ENCODE peak calls at places on chromosomes 4 and X, in ten cellular contexts. One of them, this sample, is unnamed.
A peak's percentile ranks its signal among the peaks of the same experiment; 100 is the strongest.

GRCh38 chrX:119095936-119096335 is 23.1 kb downstream of the CT47C1 start:
- DNase-seq in upper lobe of right lung: no peak
- DNase-seq in aorta: no peak
- DNase-seq in HCT116: no peak
- DNase-seq in lower lobe of right lung: no peak
- DNase-seq in prostate gland: no peak
- DNase-seq in heart left ventricle: no peak
- DNase-seq in GM12878: no peak
- DNase-seq in thyroid gland: no peak
- DNase-seq in CD4-positive, CD25-positive, alpha-beta regulatory T cell: no peak
- DNase-seq in this sample: no peak

GRCh38 chr4:118753096-118753495 is 67.9 kb downstream of the METTL14 start:
- DNase-seq in upper lobe of right lung: no peak
- DNase-seq in aorta: no peak
- DNase-seq in HCT116: no peak
- DNase-seq in lower lobe of right lung: no peak
- DNase-seq in prostate gland: no peak
- DNase-seq in heart left ventricle: no peak
- DNase-seq in GM12878: no peak
- DNase-seq in thyroid gland: no peak
- DNase-seq in CD4-positive, CD25-positive, alpha-beta regulatory T cell: no peak
- DNase-seq in this sample: no peak

GRCh38 chr4:185999207-185999606 is 69.7 kb upstream of the TLR3 start:
- DNase-seq in upper lobe of right lung: no peak
- DNase-seq in aorta: no peak
- DNase-seq in HCT116: no peak
- DNase-seq in lower lobe of right lung: no peak
- DNase-seq in prostate gland: peak; percentile 39
- DNase-seq in heart left ventricle: no peak
- DNase-seq in GM12878: no peak
- DNase-seq in thyroid gland: no peak
- DNase-seq in CD4-positive, CD25-positive, alpha-beta regulatory T cell: no peak
- DNase-seq in this sample: no peak

GRCh38 chr4:182809417-182810102 is 107.6 kb downstream of the DCTD start:
- DNase-seq in upper lobe of right lung: no peak
- DNase-seq in aorta: no peak
- DNase-seq in HCT116: peak; percentile 18
- DNase-seq in lower lobe of right lung: no peak
- DNase-seq in prostate gland: no peak
- DNase-seq in heart left ventricle: no peak
- DNase-seq in GM12878: no peak
- DNase-seq in thyroid gland: no peak
- DNase-seq in CD4-positive, CD25-positive, alpha-beta regulatory T cell: no peak
- DNase-seq in this sample: peak; percentile 15

GRCh38 chr4:115325836-115326235 is 212.4 kb upstream of the NDST4 start:
- DNase-seq in upper lobe of right lung: no peak
- DNase-seq in aorta: no peak
- DNase-seq in HCT116: no peak
- DNase-seq in lower lobe of right lung: no peak
- DNase-seq in prostate gland: no peak
- DNase-seq in heart left ventricle: no peak
- DNase-seq in GM12878: no peak
- DNase-seq in thyroid gland: no peak
- DNase-seq in CD4-positive, CD25-positive, alpha-beta regulatory T cell: no peak
- DNase-seq in this sample: no peak

GRCh38 chr4:13612569-13612968 is 15.0 kb downstream of the BOD1L1 start:
- DNase-seq in upper lobe of right lung: no peak
- DNase-seq in aorta: no peak
- DNase-seq in HCT116: no peak
- DNase-seq in lower lobe of right lung: no peak
- DNase-seq in prostate gland: no peak
- DNase-seq in heart left ventricle: no peak
- DNase-seq in GM12878: no peak
- DNase-seq in thyroid gland: no peak
- DNase-seq in CD4-positive, CD25-positive, alpha-beta regulatory T cell: no peak
- DNase-seq in this sample: no peak

GRCh38 chr4:110614173-110614948 is 8.5 kb downstream of the PITX2 start:
- DNase-seq in upper lobe of right lung: no peak
- DNase-seq in aorta: no peak
- DNase-seq in HCT116: no peak
- DNase-seq in lower lobe of right lung: no peak
- DNase-seq in prostate gland: no peak
- DNase-seq in heart left ventricle: no peak
- DNase-seq in GM12878: no peak
- DNase-seq in thyroid gland: no peak
- DNase-seq in CD4-positive, CD25-positive, alpha-beta regulatory T cell: no peak
- DNase-seq in this sample: no peak

GRCh38 chr4:101414496-101414895 is 67.2 kb upstream of the PPP3CA start:
- DNase-seq in upper lobe of right lung: no peak
- DNase-seq in aorta: no peak
- DNase-seq in HCT116: no peak
- DNase-seq in lower lobe of right lung: no peak
- DNase-seq in prostate gland: no peak
- DNase-seq in heart left ventricle: no peak
- DNase-seq in GM12878: no peak
- DNase-seq in thyroid gland: no peak
- DNase-seq in CD4-positive, CD25-positive, alpha-beta regulatory T cell: no peak
- DNase-seq in this sample: no peak

GRCh38 chrX:13028871-13029336 is 15.5 kb downstream of the FAM9C start:
- DNase-seq in upper lobe of right lung: no peak
- DNase-seq in aorta: no peak
- DNase-seq in HCT116: no peak
- DNase-seq in lower lobe of right lung: no peak
- DNase-seq in prostate gland: no peak
- DNase-seq in heart left ventricle: no peak
- DNase-seq in GM12878: no peak
- DNase-seq in thyroid gland: no peak
- DNase-seq in CD4-positive, CD25-positive, alpha-beta regulatory T cell: no peak
- DNase-seq in this sample: no peak

GRCh38 chrX:131704136-131704695 is 160.3 kb downstream of the OR13H1 start:
- DNase-seq in upper lobe of right lung: no peak
- DNase-seq in aorta: peak; percentile 93
- DNase-seq in HCT116: no peak
- DNase-seq in lower lobe of right lung: no peak
- DNase-seq in prostate gland: no peak
- DNase-seq in heart left ventricle: no peak
- DNase-seq in GM12878: peak; percentile 87
- DNase-seq in thyroid gland: no peak
- DNase-seq in CD4-positive, CD25-positive, alpha-beta regulatory T cell: peak; percentile 90
- DNase-seq in this sample: no peak

GRCh38 chr4:98659106-98659592 is 738 bp upstream of the TSPAN5 start:
- DNase-seq in upper lobe of right lung: no peak
- DNase-seq in aorta: no peak
- DNase-seq in HCT116: no peak
- DNase-seq in lower lobe of right lung: no peak
- DNase-seq in prostate gland: no peak
- DNase-seq in heart left ventricle: no peak
- DNase-seq in GM12878: no peak
- DNase-seq in thyroid gland: peak; percentile 12
- DNase-seq in CD4-positive, CD25-positive, alpha-beta regulatory T cell: no peak
- DNase-seq in this sample: no peak
- H3K9me3 ChIP-seq in upper lobe of right lung: no peaks in the 10 kb centered on the region
- H3K9me3 ChIP-seq in aorta: no peaks in the 10 kb centered on the region
- H3K9me3 ChIP-seq in HCT116: no peaks in the 10 kb centered on the region
- H3K9me3 ChIP-seq in lower lobe of right lung: no peaks in the 10 kb centered on the region
- H3K9me3 ChIP-seq in prostate gland: no peaks in the 10 kb centered on the region
- H3K9me3 ChIP-seq in heart left ventricle: no peaks in the 10 kb centered on the region
- H3K9me3 ChIP-seq in GM12878: no peaks in the 10 kb centered on the region
- H3K9me3 ChIP-seq in thyroid gland: no peaks in the 10 kb centered on the region
- H3K9me3 ChIP-seq in CD4-positive, CD25-positive, alpha-beta regulatory T cell: no peaks in the 10 kb centered on the region
- H3K9me3 ChIP-seq in this sample: no peaks in the 10 kb centered on the region

DNA sequence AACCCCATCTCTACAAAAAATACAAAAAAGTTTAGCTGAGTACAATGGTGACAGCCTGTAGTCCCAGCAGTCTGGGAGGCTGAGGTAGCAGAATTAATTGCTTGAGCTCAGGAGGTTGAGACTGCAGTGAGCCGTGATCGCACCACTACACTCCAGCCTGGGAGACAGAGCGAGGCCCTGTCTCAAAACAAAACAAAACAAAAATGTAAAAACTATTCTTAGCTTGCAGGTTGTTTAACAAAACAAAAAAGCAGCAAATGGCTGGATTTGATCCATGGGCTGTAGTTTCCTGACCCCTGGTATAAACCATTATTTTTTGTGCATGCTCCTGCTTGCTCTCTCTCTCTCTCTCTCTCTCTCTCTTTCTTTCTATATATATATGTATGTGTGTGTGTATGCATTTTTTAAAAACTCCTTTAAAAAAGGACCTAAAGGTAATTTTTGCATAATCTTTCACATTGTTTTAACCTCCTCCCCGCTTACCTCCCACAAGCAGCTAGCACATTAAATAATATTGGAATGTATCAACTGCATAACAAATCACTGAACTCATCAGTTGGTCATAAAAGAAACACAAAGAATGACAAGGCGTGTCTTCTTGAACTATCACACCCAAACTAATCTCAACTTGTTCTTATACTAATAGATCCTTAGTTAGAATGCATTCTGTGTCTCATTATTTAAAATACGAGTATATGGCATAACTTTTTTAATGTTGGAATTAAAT is 4.8 kb downstream of the AREG start:
- DNase-seq in upper lobe of right lung: no peak
- DNase-seq in aorta: no peak
- DNase-seq in HCT116: no peak
- DNase-seq in lower lobe of right lung: no peak
- DNase-seq in prostate gland: no peak
- DNase-seq in heart left ventricle: no peak
- DNase-seq in GM12878: no peak
- DNase-seq in thyroid gland: no peak
- DNase-seq in CD4-positive, CD25-positive, alpha-beta regulatory T cell: no peak
- DNase-seq in this sample: peak; percentile 63
- H3K9me3 ChIP-seq in upper lobe of right lung: no peaks in the 10 kb centered on the region
- H3K9me3 ChIP-seq in aorta: no peaks in the 10 kb centered on the region
- H3K9me3 ChIP-seq in HCT116: no peaks in the 10 kb centered on the region
- H3K9me3 ChIP-seq in lower lobe of right lung: no peaks in the 10 kb centered on the region
- H3K9me3 ChIP-seq in prostate gland: no peaks in the 10 kb centered on the region
- H3K9me3 ChIP-seq in heart left ventricle: no peaks in the 10 kb centered on the region
- H3K9me3 ChIP-seq in GM12878: no peaks in the 10 kb centered on the region
- H3K9me3 ChIP-seq in thyroid gland: no peaks in the 10 kb centered on the region
- H3K9me3 ChIP-seq in CD4-positive, CD25-positive, alpha-beta regulatory T cell: no peaks in the 10 kb centered on the region
- H3K9me3 ChIP-seq in this sample: no peaks in the 10 kb centered on the region

DNA sequence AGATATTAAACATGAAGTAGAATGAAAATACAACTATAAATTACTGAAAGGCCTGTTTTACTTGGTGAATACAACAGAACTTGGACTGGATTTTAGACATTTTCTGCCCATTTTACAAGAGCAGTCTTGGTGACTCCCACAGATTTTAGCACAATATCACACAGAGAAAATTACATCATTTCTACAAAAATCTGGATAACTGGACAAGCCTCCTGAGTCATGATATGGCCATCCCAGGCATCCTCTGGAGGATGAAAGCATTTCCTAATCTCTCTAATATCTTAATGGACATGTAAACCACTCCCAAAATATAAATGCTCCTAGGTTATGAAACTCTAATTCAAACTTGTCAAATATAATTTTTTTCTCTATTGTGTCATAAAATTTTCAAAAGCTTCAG is 1170.9 kb upstream of the PCDH7 start:
- DNase-seq in upper lobe of right lung: no peak
- DNase-seq in aorta: no peak
- DNase-seq in HCT116: no peak
- DNase-seq in lower lobe of right lung: no peak
- DNase-seq in prostate gland: no peak
- DNase-seq in heart left ventricle: no peak
- DNase-seq in GM12878: no peak
- DNase-seq in thyroid gland: no peak
- DNase-seq in CD4-positive, CD25-positive, alpha-beta regulatory T cell: no peak
- DNase-seq in this sample: no peak
- H3K9me3 ChIP-seq in upper lobe of right lung: no peaks in the 10 kb centered on the region
- H3K9me3 ChIP-seq in aorta: no peaks in the 10 kb centered on the region
- H3K9me3 ChIP-seq in HCT116: no peaks in the 10 kb centered on the region
- H3K9me3 ChIP-seq in lower lobe of right lung: no peaks in the 10 kb centered on the region
- H3K9me3 ChIP-seq in prostate gland: no peaks in the 10 kb centered on the region
- H3K9me3 ChIP-seq in heart left ventricle: no peaks in the 10 kb centered on the region
- H3K9me3 ChIP-seq in GM12878: no peaks in the 10 kb centered on the region
- H3K9me3 ChIP-seq in thyroid gland: no peaks in the 10 kb centered on the region
- H3K9me3 ChIP-seq in CD4-positive, CD25-positive, alpha-beta regulatory T cell: no peaks in the 10 kb centered on the region
- H3K9me3 ChIP-seq in this sample: no peaks in the 10 kb centered on the region

DNA sequence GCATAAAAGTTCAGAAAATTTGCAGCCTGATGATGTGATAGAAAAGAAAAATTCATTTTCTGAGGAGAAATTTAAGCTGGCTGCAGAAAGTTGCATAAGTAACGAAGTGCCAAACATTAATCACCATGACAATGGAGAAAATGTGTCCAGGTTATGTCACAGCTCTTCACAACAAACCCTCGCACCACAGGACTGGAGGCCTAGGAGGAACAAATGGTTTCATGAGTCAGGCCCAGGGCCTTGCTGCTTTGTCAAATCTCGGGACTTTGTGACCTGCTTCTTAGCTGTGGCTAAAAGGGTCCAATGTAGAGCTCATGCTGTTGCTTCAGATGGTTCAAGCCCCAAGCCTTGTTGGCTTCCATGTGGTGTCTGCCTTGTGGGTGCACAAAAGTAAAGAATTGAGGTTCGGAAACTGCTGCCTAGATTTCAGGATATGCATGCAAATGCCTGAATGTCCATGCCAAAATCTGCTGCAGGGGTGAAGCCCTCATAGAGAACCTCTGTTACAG is 527.4 kb downstream of the SH3BGRL start:
- DNase-seq in upper lobe of right lung: no peak
- DNase-seq in aorta: no peak
- DNase-seq in HCT116: no peak
- DNase-seq in lower lobe of right lung: no peak
- DNase-seq in prostate gland: no peak
- DNase-seq in heart left ventricle: no peak
- DNase-seq in GM12878: no peak
- DNase-seq in thyroid gland: no peak
- DNase-seq in CD4-positive, CD25-positive, alpha-beta regulatory T cell: no peak
- DNase-seq in this sample: no peak
- H3K9me3 ChIP-seq in upper lobe of right lung: no peaks in the 10 kb centered on the region
- H3K9me3 ChIP-seq in aorta: peaks cover 2% of the 10 kb centered on the region
- H3K9me3 ChIP-seq in HCT116: no peaks in the 10 kb centered on the region
- H3K9me3 ChIP-seq in lower lobe of right lung: no peaks in the 10 kb centered on the region
- H3K9me3 ChIP-seq in prostate gland: no peaks in the 10 kb centered on the region
- H3K9me3 ChIP-seq in heart left ventricle: peaks cover 18% of the 10 kb centered on the region
- H3K9me3 ChIP-seq in GM12878: peaks cover 2% of the 10 kb centered on the region
- H3K9me3 ChIP-seq in thyroid gland: no peaks in the 10 kb centered on the region
- H3K9me3 ChIP-seq in CD4-positive, CD25-positive, alpha-beta regulatory T cell: no peaks in the 10 kb centered on the region
- H3K9me3 ChIP-seq in this sample: peaks cover 3% of the 10 kb centered on the region

DNA sequence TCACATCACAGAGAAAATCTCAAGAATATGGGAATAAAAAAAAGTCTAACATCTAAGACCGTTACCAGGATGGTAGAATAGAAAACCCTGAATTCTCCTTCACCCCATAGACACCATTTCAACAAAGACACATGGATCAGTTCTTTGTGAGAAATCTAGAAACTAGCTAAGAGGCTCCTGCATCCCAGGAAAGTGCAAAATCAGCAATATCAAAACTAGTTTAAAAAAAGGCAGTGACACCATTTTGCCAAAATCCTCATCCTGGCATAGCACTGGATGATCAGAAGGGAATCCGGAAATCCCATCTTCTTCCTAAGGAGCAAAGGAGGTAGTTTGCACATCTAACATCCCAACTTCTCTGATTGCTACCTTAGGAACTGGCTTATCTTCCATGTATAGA is 88.9 kb upstream of the MAGEE2 start:
- DNase-seq in upper lobe of right lung: no peak
- DNase-seq in aorta: no peak
- DNase-seq in HCT116: no peak
- DNase-seq in lower lobe of right lung: no peak
- DNase-seq in prostate gland: no peak
- DNase-seq in heart left ventricle: no peak
- DNase-seq in GM12878: no peak
- DNase-seq in thyroid gland: no peak
- DNase-seq in CD4-positive, CD25-positive, alpha-beta regulatory T cell: no peak
- DNase-seq in this sample: no peak
- H3K9me3 ChIP-seq in upper lobe of right lung: no peaks in the 10 kb centered on the region
- H3K9me3 ChIP-seq in aorta: peaks cover 2% of the 10 kb centered on the region
- H3K9me3 ChIP-seq in HCT116: no peaks in the 10 kb centered on the region
- H3K9me3 ChIP-seq in lower lobe of right lung: no peaks in the 10 kb centered on the region
- H3K9me3 ChIP-seq in prostate gland: no peaks in the 10 kb centered on the region
- H3K9me3 ChIP-seq in heart left ventricle: peaks cover 11% of the 10 kb centered on the region
- H3K9me3 ChIP-seq in GM12878: no peaks in the 10 kb centered on the region
- H3K9me3 ChIP-seq in thyroid gland: no peaks in the 10 kb centered on the region
- H3K9me3 ChIP-seq in CD4-positive, CD25-positive, alpha-beta regulatory T cell: no peaks in the 10 kb centered on the region
- H3K9me3 ChIP-seq in this sample: peaks cover 1% of the 10 kb centered on the region